ENCODE peak calls at places on chromosomes 16 and 17, in seven cellular contexts. One of them, this sample, is unnamed.

GRCh38 chr17:38425744-38426143 is 2.5 kb upstream of the ARHGAP23 start:
- DNase-seq in AG10803: no peak
- DNase-seq in adrenal gland: no peak
- DNase-seq in AML-193: no peak
- DNase-seq in ELR: peak
- DNase-seq in mammary epithelial cell: no peak
- DNase-seq in naive thymus-derived CD4-positive, alpha-beta T cell: no peak
- DNase-seq in this sample: no peak

GRCh38 chr17:52297230-52298010 is 138.9 kb upstream of the CA10 start:
- DNase-seq in adrenal gland: peak
- DNase-seq in ELR: peak
- DNase-seq in AML-193: peak
- DNase-seq in naive thymus-derived CD4-positive, alpha-beta T cell: no peak
- DNase-seq in mammary epithelial cell: peak
- DNase-seq in AG10803: no peak
- DNase-seq in this sample: no peak

GRCh38 chr16:87375426-87376135 is 8.0 kb downstream of the FBXO31 start:
- DNase-seq in naive thymus-derived CD4-positive, alpha-beta T cell: no peak
- DNase-seq in AG10803: peak
- DNase-seq in adrenal gland: peak
- DNase-seq in AML-193: no peak
- DNase-seq in mammary epithelial cell: peak
- DNase-seq in ELR: peak
- DNase-seq in this sample: no peak

GRCh38 chr17:65115721-65116312 is 21.4 kb upstream of the RGS9 start:
- DNase-seq in mammary epithelial cell: no peak
- DNase-seq in ELR: no peak
- DNase-seq in AG10803: no peak
- DNase-seq in adrenal gland: no peak
- DNase-seq in AML-193: no peak
- DNase-seq in naive thymus-derived CD4-positive, alpha-beta T cell: no peak
- DNase-seq in this sample: no peak

GRCh38 chr16:12868788-12869187 is 32.6 kb upstream of the SHISA9 start:
- DNase-seq in mammary epithelial cell: no peak
- DNase-seq in AG10803: no peak
- DNase-seq in ELR: no peak
- DNase-seq in AML-193: no peak
- DNase-seq in adrenal gland: no peak
- DNase-seq in naive thymus-derived CD4-positive, alpha-beta T cell: no peak
- DNase-seq in this sample: no peak

GRCh38 chr17:61235821-61236197 is 163.8 kb upstream of the TBX2 start:
- DNase-seq in ELR: peak
- DNase-seq in AML-193: no peak
- DNase-seq in naive thymus-derived CD4-positive, alpha-beta T cell: no peak
- DNase-seq in mammary epithelial cell: peak
- DNase-seq in adrenal gland: no peak
- DNase-seq in AG10803: peak
- DNase-seq in this sample: peak

GRCh38 chr17:71792966-71793365 is 327.9 kb upstream of the SOX9 start:
- DNase-seq in naive thymus-derived CD4-positive, alpha-beta T cell: no peak
- DNase-seq in ELR: peak
- DNase-seq in mammary epithelial cell: peak
- DNase-seq in AG10803: peak
- DNase-seq in AML-193: no peak
- DNase-seq in adrenal gland: no peak
- DNase-seq in this sample: peak

GRCh38 chr16:81096715-81097208 is 567 bp upstream of the GCSH start:
- DNase-seq in naive thymus-derived CD4-positive, alpha-beta T cell: no peak
- DNase-seq in AML-193: no peak
- DNase-seq in AG10803: no peak
- DNase-seq in mammary epithelial cell: no peak
- DNase-seq in adrenal gland: no peak
- DNase-seq in ELR: no peak
- DNase-seq in this sample: no peak

GRCh38 chr17:80318166-80318565 is 57.5 kb downstream of the RNF213 start:
- DNase-seq in adrenal gland: no peak
- DNase-seq in AG10803: no peak
- DNase-seq in naive thymus-derived CD4-positive, alpha-beta T cell: no peak
- DNase-seq in AML-193: no peak
- DNase-seq in ELR: no peak
- DNase-seq in mammary epithelial cell: no peak
- DNase-seq in this sample: no peak

GRCh38 chr17:78946131-78946530 is 20.9 kb upstream of the TIMP2 start:
- DNase-seq in naive thymus-derived CD4-positive, alpha-beta T cell: no peak
- DNase-seq in mammary epithelial cell: no peak
- DNase-seq in adrenal gland: no peak
- DNase-seq in ELR: no peak
- DNase-seq in AML-193: no peak
- DNase-seq in AG10803: no peak
- DNase-seq in this sample: no peak

GRCh38 chr16:12087901-12088364 is 111.4 kb downstream of the SNX29 start:
- DNase-seq in ELR: no peak
- DNase-seq in AG10803: no peak
- DNase-seq in mammary epithelial cell: no peak
- DNase-seq in AML-193: no peak
- DNase-seq in naive thymus-derived CD4-positive, alpha-beta T cell: peak
- DNase-seq in adrenal gland: no peak
- DNase-seq in this sample: no peak

GRCh38 chr16:66406534-66407368 is 20.3 kb upstream of the BEAN1 start:
- DNase-seq in adrenal gland: peak
- DNase-seq in naive thymus-derived CD4-positive, alpha-beta T cell: peak
- DNase-seq in AG10803: peak
- DNase-seq in ELR: peak
- DNase-seq in mammary epithelial cell: peak
- DNase-seq in AML-193: peak
- DNase-seq in this sample: no peak

GRCh38 chr16:9602201-9602600 is 510.8 kb downstream of the HAPSTR1 start:
- DNase-seq in AG10803: no peak
- DNase-seq in mammary epithelial cell: no peak
- DNase-seq in ELR: no peak
- DNase-seq in AML-193: no peak
- DNase-seq in naive thymus-derived CD4-positive, alpha-beta T cell: no peak
- DNase-seq in adrenal gland: no peak
- DNase-seq in this sample: no peak

GRCh38 chr16:9096416-9096952 is 5.0 kb downstream of the HAPSTR1 start:
- DNase-seq in ELR: no peak
- DNase-seq in AG10803: no peak
- DNase-seq in adrenal gland: no peak
- DNase-seq in naive thymus-derived CD4-positive, alpha-beta T cell: no peak
- DNase-seq in AML-193: no peak
- DNase-seq in mammary epithelial cell: peak
- DNase-seq in this sample: no peak

GRCh38 chr17:42459256-42459982 is 741 bp downstream of the ATP6V0A1 start:
- DNase-seq in ELR: peak
- DNase-seq in mammary epithelial cell: peak
- DNase-seq in AG10803: peak
- DNase-seq in naive thymus-derived CD4-positive, alpha-beta T cell: no peak
- DNase-seq in AML-193: peak
- DNase-seq in adrenal gland: peak
- DNase-seq in this sample: no peak

GRCh38 chr17:83050651-83051422 is 28.6 kb upstream of the METRNL start:
- DNase-seq in naive thymus-derived CD4-positive, alpha-beta T cell: no peak
- DNase-seq in mammary epithelial cell: no peak
- DNase-seq in adrenal gland: no peak
- DNase-seq in ELR: no peak
- DNase-seq in AG10803: no peak
- DNase-seq in AML-193: no peak
- DNase-seq in this sample: no peak

GRCh38 chr17:54426287-54426886 is 474.3 kb upstream of the TOM1L1 start:
- DNase-seq in AG10803: no peak
- DNase-seq in AML-193: peak
- DNase-seq in ELR: peak
- DNase-seq in adrenal gland: no peak
- DNase-seq in mammary epithelial cell: peak
- DNase-seq in naive thymus-derived CD4-positive, alpha-beta T cell: no peak
- DNase-seq in this sample: no peak

GRCh38 chr17:79954281-79955166 is 81.1 kb downstream of the TBC1D16 start:
- DNase-seq in mammary epithelial cell: no peak
- DNase-seq in adrenal gland: no peak
- DNase-seq in ELR: no peak
- DNase-seq in AML-193: no peak
- DNase-seq in AG10803: no peak
- DNase-seq in naive thymus-derived CD4-positive, alpha-beta T cell: no peak
- DNase-seq in this sample: no peak

GRCh38 chr16:20301840-20302239 is 25.5 kb downstream of the GP2 start:
- DNase-seq in mammary epithelial cell: no peak
- DNase-seq in adrenal gland: no peak
- DNase-seq in AG10803: no peak
- DNase-seq in naive thymus-derived CD4-positive, alpha-beta T cell: no peak
- DNase-seq in AML-193: no peak
- DNase-seq in ELR: no peak
- DNase-seq in this sample: no peak

GRCh38 chr16:83956336-83957289 is 3.6 kb downstream of the OSGIN1 start:
- DNase-seq in naive thymus-derived CD4-positive, alpha-beta T cell: peak
- DNase-seq in mammary epithelial cell: peak
- DNase-seq in ELR: peak
- DNase-seq in adrenal gland: peak
- DNase-seq in AG10803: peak
- DNase-seq in AML-193: peak
- DNase-seq in this sample: no peak

GRCh38 chr16:30621765-30622164 is 11.6 kb upstream of the ZNF689 start:
- DNase-seq in AML-193: no peak
- DNase-seq in adrenal gland: no peak
- DNase-seq in ELR: peak
- DNase-seq in mammary epithelial cell: no peak
- DNase-seq in AG10803: peak
- DNase-seq in naive thymus-derived CD4-positive, alpha-beta T cell: no peak
- DNase-seq in this sample: no peak

GRCh38 chr16:67723940-67724339 is 4.8 kb upstream of the GFOD2 start:
- DNase-seq in ELR: no peak
- DNase-seq in adrenal gland: no peak
- DNase-seq in AG10803: no peak
- DNase-seq in mammary epithelial cell: no peak
- DNase-seq in AML-193: no peak
- DNase-seq in naive thymus-derived CD4-positive, alpha-beta T cell: no peak
- DNase-seq in this sample: no peak